ENCODE peak calls at places on chromosomes 11 and 22, in nine cellular contexts. One of them, this sample, is unnamed.

GRCh38 chr11:46711288-46711687 is 7.7 kb upstream of the F2 start:
- DNase-seq in CD14-positive monocyte: no peak
- DNase-seq in A673: no peak
- DNase-seq in AG04450: no peak
- DNase-seq in colonic mucosa: no peak
- DNase-seq in dorsolateral prefrontal cortex: no peak
- DNase-seq in sigmoid colon: no peak
- DNase-seq in A549: no peak
- DNase-seq in HCT116: no peak
- DNase-seq in this sample: no peak

GRCh38 chr11:72840780-72841179 is 26.6 kb downstream of the ATG16L2 start:
- DNase-seq in CD14-positive monocyte: no peak
- DNase-seq in A673: peak; percentile 30
- DNase-seq in AG04450: peak; percentile 79
- DNase-seq in colonic mucosa: no peak
- DNase-seq in dorsolateral prefrontal cortex: no peak
- DNase-seq in sigmoid colon: no peak
- DNase-seq in A549: no peak
- DNase-seq in HCT116: no peak
- DNase-seq in this sample: no peak

GRCh38 chr22:31244943-31245451 is 32.9 kb downstream of the LIMK2 start:
- DNase-seq in CD14-positive monocyte: no peak
- DNase-seq in A673: no peak
- DNase-seq in AG04450: no peak
- DNase-seq in colonic mucosa: no peak
- DNase-seq in dorsolateral prefrontal cortex: no peak
- DNase-seq in sigmoid colon: no peak
- DNase-seq in A549: no peak
- DNase-seq in HCT116: no peak
- DNase-seq in this sample: no peak

GRCh38 chr11:111911563-111912401 is at the start of gene CRYAB:
- DNase-seq in CD14-positive monocyte: no peak
- DNase-seq in A673: no peak
- DNase-seq in AG04450: peak; percentile 24
- DNase-seq in colonic mucosa: peak; percentile 54
- DNase-seq in dorsolateral prefrontal cortex: peak; percentile 94
- DNase-seq in sigmoid colon: peak; percentile 96
- DNase-seq in A549: no peak
- DNase-seq in HCT116: no peak
- DNase-seq in this sample: no peak

GRCh38 chr11:111555255-111555654 is 14.7 kb downstream of the LAYN start:
- DNase-seq in CD14-positive monocyte: no peak
- DNase-seq in A673: no peak
- DNase-seq in AG04450: no peak
- DNase-seq in colonic mucosa: no peak
- DNase-seq in dorsolateral prefrontal cortex: no peak
- DNase-seq in sigmoid colon: no peak
- DNase-seq in A549: no peak
- DNase-seq in HCT116: no peak
- DNase-seq in this sample: no peak

GRCh38 chr11:41283196-41283930 is 176.1 kb downstream of the LRRC4C start:
- DNase-seq in CD14-positive monocyte: no peak
- DNase-seq in A673: no peak
- DNase-seq in AG04450: no peak
- DNase-seq in colonic mucosa: no peak
- DNase-seq in dorsolateral prefrontal cortex: no peak
- DNase-seq in sigmoid colon: no peak
- DNase-seq in A549: no peak
- DNase-seq in HCT116: no peak
- DNase-seq in this sample: no peak

GRCh38 chr11:63866211-63866610 is 27.3 kb downstream of the MARK2 start:
- DNase-seq in CD14-positive monocyte: no peak
- DNase-seq in A673: peak; percentile 84
- DNase-seq in AG04450: no peak
- DNase-seq in colonic mucosa: peak; percentile 88
- DNase-seq in dorsolateral prefrontal cortex: no peak
- DNase-seq in sigmoid colon: peak; percentile 71
- DNase-seq in A549: no peak
- DNase-seq in HCT116: no peak
- DNase-seq in this sample: peak; percentile 85

GRCh38 chr11:19938051-19938856 is 222.0 kb downstream of the DBX1 start:
- DNase-seq in CD14-positive monocyte: no peak
- DNase-seq in A673: peak; percentile 44
- DNase-seq in AG04450: no peak
- DNase-seq in colonic mucosa: peak; percentile 38
- DNase-seq in dorsolateral prefrontal cortex: no peak
- DNase-seq in sigmoid colon: no peak
- DNase-seq in A549: peak; percentile 69
- DNase-seq in HCT116: peak; percentile 36
- DNase-seq in this sample: peak; percentile 71

GRCh38 chr11:95508219-95508880 is 277.3 kb upstream of the SESN3 start:
- DNase-seq in CD14-positive monocyte: no peak
- DNase-seq in A673: no peak
- DNase-seq in AG04450: no peak
- DNase-seq in colonic mucosa: no peak
- DNase-seq in dorsolateral prefrontal cortex: no peak
- DNase-seq in sigmoid colon: no peak
- DNase-seq in A549: no peak
- DNase-seq in HCT116: no peak
- DNase-seq in this sample: no peak

GRCh38 chr11:95505927-95506426 is 275.0 kb upstream of the SESN3 start:
- DNase-seq in CD14-positive monocyte: no peak
- DNase-seq in A673: no peak
- DNase-seq in AG04450: no peak
- DNase-seq in colonic mucosa: no peak
- DNase-seq in dorsolateral prefrontal cortex: no peak
- DNase-seq in sigmoid colon: no peak
- DNase-seq in A549: no peak
- DNase-seq in HCT116: no peak
- DNase-seq in this sample: no peak

GRCh38 chr11:95512177-95512576 is 277.4 kb downstream of the FAM76B start:
- DNase-seq in CD14-positive monocyte: no peak
- DNase-seq in A673: no peak
- DNase-seq in AG04450: no peak
- DNase-seq in colonic mucosa: peak; percentile 25
- DNase-seq in dorsolateral prefrontal cortex: no peak
- DNase-seq in sigmoid colon: peak; percentile 76
- DNase-seq in A549: no peak
- DNase-seq in HCT116: no peak
- DNase-seq in this sample: no peak

GRCh38 chr11:95506777-95507176 is 275.8 kb upstream of the SESN3 start:
- DNase-seq in CD14-positive monocyte: no peak
- DNase-seq in A673: no peak
- DNase-seq in AG04450: no peak
- DNase-seq in colonic mucosa: no peak
- DNase-seq in dorsolateral prefrontal cortex: no peak
- DNase-seq in sigmoid colon: no peak
- DNase-seq in A549: no peak
- DNase-seq in HCT116: no peak
- DNase-seq in this sample: no peak

DNA sequence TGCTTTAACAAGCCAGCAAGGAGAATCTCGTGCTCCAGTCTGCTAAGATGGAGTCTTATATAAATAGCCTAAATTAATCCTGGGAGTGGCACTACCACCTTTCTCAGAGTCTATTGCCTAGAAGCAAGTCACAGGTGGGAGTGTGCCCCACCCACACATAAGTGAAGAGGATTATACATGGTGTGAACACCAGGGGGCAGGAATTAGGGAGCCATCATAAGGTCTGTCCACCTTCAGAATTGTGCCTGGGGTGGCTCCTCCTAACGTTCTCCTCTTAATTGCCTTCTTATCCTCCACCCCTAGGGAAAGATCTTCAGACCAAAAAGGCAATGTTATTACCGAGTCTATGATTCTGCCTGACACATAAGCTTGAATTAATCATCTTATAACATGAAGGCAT is 276.8 kb upstream of the SESN3 start:
- DNase-seq in CD14-positive monocyte: no peak
- DNase-seq in A673: no peak
- DNase-seq in AG04450: no peak
- DNase-seq in colonic mucosa: no peak
- DNase-seq in dorsolateral prefrontal cortex: no peak
- DNase-seq in sigmoid colon: no peak
- DNase-seq in A549: no peak
- DNase-seq in HCT116: no peak
- DNase-seq in this sample: no peak
- TF ChIP-seq CTCF in CD14-positive monocyte: no peak
- TF ChIP-seq CTCF in A673: peak; percentile 21
- TF ChIP-seq CTCF in AG04450: no peak
- TF ChIP-seq CTCF in colonic mucosa: no peak
- TF ChIP-seq CTCF in dorsolateral prefrontal cortex: no peak
- TF ChIP-seq CTCF in sigmoid colon: no peak
- TF ChIP-seq CTCF in A549: no peak
- TF ChIP-seq CTCF in HCT116: no peak
- TF ChIP-seq CTCF in this sample: no peak

DNA sequence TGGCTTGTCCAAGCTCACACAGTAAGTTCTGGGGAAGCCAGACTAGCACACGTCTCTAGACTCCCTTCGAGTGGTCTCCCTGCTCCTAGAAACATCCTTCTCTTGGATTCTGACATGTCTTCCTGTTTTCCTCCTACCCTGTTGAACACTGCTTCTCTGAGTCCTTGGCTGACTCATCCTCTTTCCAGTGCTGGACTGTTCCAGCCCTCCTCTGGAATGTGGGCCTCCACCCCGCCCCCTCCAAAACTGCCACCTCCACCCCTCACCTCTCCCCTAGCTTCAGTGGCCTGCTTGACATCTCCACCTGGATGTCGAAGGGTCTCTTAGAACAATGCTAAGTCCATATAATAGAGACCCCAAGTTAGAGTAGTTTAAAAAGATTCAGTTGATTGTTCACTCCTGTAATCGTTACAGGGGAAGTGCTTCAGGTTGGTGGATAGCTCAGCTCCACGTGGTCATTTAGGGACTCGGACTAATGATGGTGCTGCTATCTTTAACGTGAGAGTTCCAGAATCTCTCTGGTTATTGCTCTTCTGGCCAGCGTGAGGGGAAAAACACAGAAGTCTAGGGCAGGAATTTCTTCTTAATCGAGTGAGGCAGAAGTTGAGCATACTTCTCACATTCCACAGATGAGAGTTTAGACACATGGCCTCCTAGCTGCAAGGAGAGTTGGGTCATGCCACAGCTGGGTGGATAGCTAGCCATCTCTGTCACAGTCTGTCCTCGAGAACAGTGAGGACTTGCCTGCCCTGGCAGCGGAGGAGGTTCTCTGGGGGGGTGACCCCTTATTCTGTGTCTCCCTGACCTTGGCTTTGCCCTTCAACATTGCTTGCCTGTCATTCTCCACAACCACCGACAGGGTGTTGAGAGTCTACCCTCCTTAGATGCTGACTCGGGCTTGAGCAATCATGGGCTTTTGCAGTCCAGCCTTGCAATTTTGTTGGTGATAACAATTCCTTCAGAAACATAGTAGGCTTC is 4.7 kb upstream of the C11orf96 start:
- DNase-seq in CD14-positive monocyte: no peak
- DNase-seq in A673: no peak
- DNase-seq in AG04450: no peak
- DNase-seq in colonic mucosa: no peak
- DNase-seq in dorsolateral prefrontal cortex: no peak
- DNase-seq in sigmoid colon: no peak
- DNase-seq in A549: peak; percentile 77
- DNase-seq in HCT116: peak; percentile 27
- DNase-seq in this sample: no peak
- TF ChIP-seq CTCF in CD14-positive monocyte: no peak
- TF ChIP-seq CTCF in A673: peak; percentile 31
- TF ChIP-seq CTCF in AG04450: peak; percentile 27
- TF ChIP-seq CTCF in colonic mucosa: no peak
- TF ChIP-seq CTCF in dorsolateral prefrontal cortex: no peak
- TF ChIP-seq CTCF in sigmoid colon: no peak
- TF ChIP-seq CTCF in A549: no peak
- TF ChIP-seq CTCF in HCT116: peak; percentile 29
- TF ChIP-seq CTCF in this sample: no peak

GRCh38 chr11:8604078-8604723 is 10.2 kb upstream of the STK33 start:
- DNase-seq in CD14-positive monocyte: peak; percentile 60
- DNase-seq in A673: peak; percentile 71
- DNase-seq in AG04450: peak; percentile 100
- DNase-seq in colonic mucosa: peak; percentile 69
- DNase-seq in dorsolateral prefrontal cortex: no peak
- DNase-seq in sigmoid colon: peak; percentile 84
- DNase-seq in A549: peak; percentile 64
- DNase-seq in HCT116: peak; percentile 63
- DNase-seq in this sample: peak; percentile 67
- TF ChIP-seq CTCF in CD14-positive monocyte: peak; percentile 83
- TF ChIP-seq CTCF in A673: peak; percentile 80
- TF ChIP-seq CTCF in AG04450: peak; percentile 67
- TF ChIP-seq CTCF in colonic mucosa: peak; percentile 83
- TF ChIP-seq CTCF in dorsolateral prefrontal cortex: peak; percentile 36
- TF ChIP-seq CTCF in sigmoid colon: peak; percentile 19
- TF ChIP-seq CTCF in A549: peak; percentile 74
- TF ChIP-seq CTCF in HCT116: peak; percentile 93
- TF ChIP-seq CTCF in this sample: peak; percentile 85

GRCh38 chr11:2262301-2263011 is 7.9 kb downstream of the ASCL2 start:
- DNase-seq in CD14-positive monocyte: no peak
- DNase-seq in A673: no peak
- DNase-seq in AG04450: no peak
- DNase-seq in colonic mucosa: peak; percentile 13
- DNase-seq in dorsolateral prefrontal cortex: peak; percentile 24
- DNase-seq in sigmoid colon: no peak
- DNase-seq in A549: no peak
- DNase-seq in HCT116: no peak
- DNase-seq in this sample: no peak

GRCh38 chr11:2265396-2265795 is 5.0 kb downstream of the ASCL2 start:
- DNase-seq in CD14-positive monocyte: peak; percentile 77
- DNase-seq in A673: no peak
- DNase-seq in AG04450: no peak
- DNase-seq in colonic mucosa: peak; percentile 17
- DNase-seq in dorsolateral prefrontal cortex: no peak
- DNase-seq in sigmoid colon: no peak
- DNase-seq in A549: no peak
- DNase-seq in HCT116: no peak
- DNase-seq in this sample: peak; percentile 67

GRCh38 chr11:2264366-2265011 is 5.9 kb downstream of the ASCL2 start:
- DNase-seq in CD14-positive monocyte: no peak
- DNase-seq in A673: no peak
- DNase-seq in AG04450: no peak
- DNase-seq in colonic mucosa: no peak
- DNase-seq in dorsolateral prefrontal cortex: no peak
- DNase-seq in sigmoid colon: no peak
- DNase-seq in A549: no peak
- DNase-seq in HCT116: no peak
- DNase-seq in this sample: no peak

GRCh38 chr11:2263012-2263565 is 7.3 kb downstream of the ASCL2 start:
- DNase-seq in CD14-positive monocyte: no peak
- DNase-seq in A673: no peak
- DNase-seq in AG04450: no peak
- DNase-seq in colonic mucosa: peak; percentile 13
- DNase-seq in dorsolateral prefrontal cortex: no peak
- DNase-seq in sigmoid colon: no peak
- DNase-seq in A549: no peak
- DNase-seq in HCT116: no peak
- DNase-seq in this sample: no peak

DNA sequence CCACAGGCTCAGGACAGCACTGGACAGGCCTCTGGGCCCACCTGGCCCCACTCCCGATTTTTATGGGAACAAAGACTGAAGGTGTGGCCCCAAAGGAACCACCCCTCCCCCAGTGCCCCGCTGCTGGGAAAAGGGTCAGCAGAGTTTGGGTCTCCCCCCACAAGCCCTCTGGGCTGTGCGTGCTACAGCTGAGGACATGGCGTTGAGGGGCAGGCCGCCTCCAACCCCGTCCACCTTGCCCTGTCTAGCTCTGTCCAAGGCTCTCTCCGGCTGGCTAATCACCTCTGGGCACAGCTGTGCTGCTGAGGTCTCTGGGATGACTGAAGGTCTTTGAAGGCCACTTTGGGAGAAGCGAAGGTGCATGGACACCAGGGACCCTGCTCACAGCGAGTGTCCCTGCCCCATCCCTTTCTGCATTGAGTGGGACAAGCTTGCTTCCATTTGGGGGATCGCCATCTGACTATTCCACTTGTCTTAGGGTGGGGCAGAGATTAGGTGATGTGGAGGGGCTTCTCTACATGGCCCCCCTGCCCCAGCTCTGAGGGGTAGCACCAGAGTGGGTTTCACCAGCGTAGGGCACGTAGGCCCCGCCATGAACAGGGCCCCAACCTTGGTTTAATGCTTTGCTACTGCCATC is 6.5 kb downstream of the ASCL2 start:
- DNase-seq in CD14-positive monocyte: no peak
- DNase-seq in A673: no peak
- DNase-seq in AG04450: no peak
- DNase-seq in colonic mucosa: no peak
- DNase-seq in dorsolateral prefrontal cortex: no peak
- DNase-seq in sigmoid colon: no peak
- DNase-seq in A549: no peak
- DNase-seq in HCT116: no peak
- DNase-seq in this sample: no peak
- TF ChIP-seq CTCF in CD14-positive monocyte: no peak
- TF ChIP-seq CTCF in A673: no peak
- TF ChIP-seq CTCF in AG04450: no peak
- TF ChIP-seq CTCF in colonic mucosa: no peak
- TF ChIP-seq CTCF in dorsolateral prefrontal cortex: no peak
- TF ChIP-seq CTCF in sigmoid colon: no peak
- TF ChIP-seq CTCF in A549: no peak
- TF ChIP-seq CTCF in HCT116: no peak
- TF ChIP-seq CTCF in this sample: no peak

This sample was measured in GM13976.